ENCODE peak calls at places on chromosomes 5 and 9, in four cellular contexts. F, H, Q and E are unnamed samples. For H3K4me1, the result is how much of the 10 kb centered on the place peaks cover.

GRCh38 chr5:154302181-154302580 is 111.6 kb downstream of the GALNT10 start:
- DNase-seq in F (peak), H (peak), Q (no peak), E (peak)

GRCh38 chr9:16825971-16826370 is 44.5 kb downstream of the BNC2 start:
- DNase-seq in F (no peak), H (no peak), Q (no peak), E (no peak)

GRCh38 chr9:83322438-83322837 is 215.8 kb downstream of the FRMD3 start:
- DNase-seq in F (no peak), H (no peak), Q (no peak), E (no peak)

GRCh38 chr5:128472032-128472431 is 66.0 kb downstream of the FBN2 start:
- DNase-seq in F (no peak), H (no peak), Q (no peak), E (no peak)

GRCh38 chr5:111781200-111781599 is 24.2 kb upstream of the NREP start:
- DNase-seq in F (no peak), H (peak), Q (peak), E (peak)

GRCh38 chr5:932151-932627 is 39.5 kb downstream of the TRIP13 start:
- DNase-seq in F (no peak), H (no peak), Q (no peak), E (no peak)

GRCh38 chr5:170757182-170757601 is 26.3 kb upstream of the GABRP start:
- DNase-seq in F (no peak), H (no peak), Q (no peak), E (no peak)

GRCh38 chr5:158414780-158415179 is 555.8 kb upstream of the CLINT1 start:
- DNase-seq in F (no peak), H (no peak), Q (peak), E (no peak)

GRCh38 chr9:135476981-135477380 is 2.6 kb upstream of the PPP1R26 start:
- DNase-seq in F (no peak), H (peak), Q (peak), E (no peak)

GRCh38 chr5:1103505-1104326 is 8.1 kb downstream of the SLC12A7 start:
- DNase-seq in F (no peak), H (peak), Q (no peak), E (peak)

GRCh38 chr5:123429993-123430392 is 6.8 kb upstream of the CEP120 start:
- DNase-seq in F (no peak), H (no peak), Q (peak), E (no peak)

GRCh38 chr9:76049341-76049740 is 158.9 kb downstream of the PCSK5 start:
- DNase-seq in F (no peak), H (no peak), Q (no peak), E (no peak)

GRCh38 chr5:56757077-56757476 is 58.3 kb upstream of the MAP3K1 start:
- DNase-seq in F (no peak), H (no peak), Q (peak), E (no peak)

GRCh38 chr5:41286165-41286564 is 72.8 kb upstream of the C6 start:
- DNase-seq in F (no peak), H (no peak), Q (no peak), E (no peak)

GRCh38 chr5:66617223-66617861 is 21.1 kb downstream of the MAST4 start:
- DNase-seq in F (no peak), H (no peak), Q (no peak), E (no peak)

GRCh38 chr5:127442085-127442484 is 75.4 kb upstream of the PRRC1 start:
- DNase-seq in F (no peak), H (no peak), Q (peak), E (no peak)

GRCh38 chr5:61701877-61702602 is 370.0 kb downstream of the ZSWIM6 start:
- DNase-seq in F (peak), H (no peak), Q (no peak), E (no peak)

GRCh38 chr9:126670270-126670669 is 56.5 kb downstream of the LMX1B start:
- DNase-seq in F (no peak), H (no peak), Q (no peak), E (no peak)

GRCh38 chr5:168295574-168296201 is 4.2 kb downstream of the WWC1 start:
- DNase-seq in F (no peak), H (peak), Q (peak), E (no peak)

GRCh38 chr5:178547753-178548415 is 42.3 kb downstream of the COL23A1 start:
- DNase-seq in F (no peak), H (no peak), Q (no peak), E (no peak)

GRCh38 chr9:99356512-99356971 is 134.5 kb downstream of the SEC61B start:
- DNase-seq in F (no peak), H (peak), Q (no peak), E (peak)

GRCh38 chr5:135426102-135427082 is 20.8 kb downstream of the DCANP1 start:
- DNase-seq in F (no peak), H (no peak), Q (peak), E (no peak)

GRCh38 chr9:105455836-105456475 is 8.1 kb downstream of the FSD1L start:
- DNase-seq in F (no peak), H (no peak), Q (no peak), E (no peak)

GRCh38 chr5:132022737-132023136 is 11.3 kb upstream of the ACSL6 start:
- DNase-seq in F (peak), H (no peak), Q (peak), E (no peak)

DNA sequence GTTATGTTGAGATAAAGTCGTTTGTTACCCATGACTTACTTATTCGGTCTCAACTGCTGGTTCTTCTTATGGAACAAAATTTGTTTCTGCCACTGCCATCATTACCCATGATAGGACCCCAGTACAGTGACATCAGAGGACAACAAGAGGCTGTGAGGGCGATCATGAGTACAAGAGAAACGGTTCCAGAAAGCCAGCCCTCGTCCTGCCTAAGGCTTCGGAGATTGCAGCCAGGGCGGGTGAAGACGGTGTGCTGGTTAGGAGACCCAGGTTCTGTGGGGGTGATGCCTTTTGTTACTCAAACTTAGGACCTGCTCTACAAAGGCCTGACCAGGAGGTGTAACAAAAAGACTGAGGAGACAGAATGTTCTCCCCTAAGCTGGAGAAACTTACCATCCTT is 10.9 kb downstream of the FYB1 start:
- DNase-seq in F (no peak), H (no peak), Q (no peak), E (no peak)
- H3K4me1 ChIP-seq in F (under half), H (under half), Q (under half), E (under half)

GRCh38 chr9:110356639-110357038 is 19.0 kb upstream of the TXNDC8 start:
- DNase-seq in F (no peak), H (no peak), Q (no peak), E (no peak)

DNA sequence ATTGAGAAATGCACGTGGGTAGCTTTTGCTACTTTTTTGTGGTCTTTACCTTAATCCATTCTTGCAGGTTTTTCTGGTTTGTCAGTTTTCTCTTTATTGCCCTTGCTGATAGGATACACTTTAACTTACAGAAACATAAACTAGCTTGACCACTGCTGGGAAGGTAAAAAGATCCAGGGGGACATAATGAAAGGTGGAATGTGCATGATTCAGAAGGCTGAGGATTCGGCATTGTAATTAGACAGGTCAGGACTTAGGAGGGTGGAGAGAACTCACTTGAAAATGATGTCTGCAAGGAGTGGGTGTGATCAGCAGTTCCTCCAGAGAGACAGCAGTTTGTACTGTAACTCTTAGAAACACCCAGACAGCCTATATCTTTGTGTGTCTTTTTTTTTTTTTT is 19.8 kb upstream of the TXNDC8 start:
- DNase-seq in F (no peak), H (no peak), Q (peak), E (no peak)
- H3K27ac ChIP-seq in F (no peak), H (no peak), Q (no peak), E (no peak)

GRCh38 chr5:55445817-55446216 is 88.9 kb downstream of the PLPP1 start:
- DNase-seq in F (no peak), H (no peak), Q (no peak), E (no peak)
- H3K4me1 ChIP-seq in F (half or more), H (under half), Q (under half), E (under half)

DNA sequence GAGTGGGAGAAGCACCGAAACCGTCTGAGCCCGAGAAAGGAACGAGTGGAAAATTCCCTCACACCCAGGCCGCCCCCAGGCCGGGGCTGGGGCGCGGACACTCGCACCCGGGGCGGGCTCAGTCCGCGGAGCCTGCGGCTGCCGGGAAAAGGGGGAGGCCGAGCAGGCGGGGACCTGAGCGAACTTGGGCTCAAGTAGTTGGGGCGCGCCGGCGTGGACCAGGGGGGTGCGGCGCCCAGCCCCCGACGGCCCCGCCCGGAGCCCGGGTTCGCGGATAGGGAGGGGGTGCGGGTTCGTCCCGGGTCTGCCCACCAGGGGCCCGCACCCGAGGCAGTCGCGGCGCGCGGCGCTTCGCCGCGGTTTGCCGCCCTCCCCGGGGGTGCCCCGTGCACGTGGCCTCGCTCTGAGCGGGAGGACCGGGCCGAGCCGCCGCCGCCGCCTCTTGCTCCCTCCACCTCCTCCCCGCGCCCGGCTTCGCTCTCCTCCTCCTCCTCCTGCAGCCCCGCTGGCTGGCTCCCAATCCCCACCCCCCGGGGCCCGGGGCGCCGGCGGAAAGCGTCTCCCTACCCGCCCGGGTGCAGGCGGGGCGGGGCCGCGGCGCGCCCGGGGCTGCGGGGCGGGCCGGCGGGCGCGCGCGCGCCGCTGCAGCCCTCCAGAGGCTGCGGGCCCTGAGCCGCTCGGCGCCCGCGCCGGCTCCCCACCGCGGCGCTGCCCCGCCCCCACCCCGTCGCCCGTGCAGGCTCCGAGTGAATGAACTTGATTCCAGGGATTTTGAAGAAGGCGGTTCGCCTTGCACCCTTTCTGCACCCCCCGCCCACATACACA is 1.2 kb upstream of the NFIB start:
- DNase-seq in F (peak), H (peak), Q (peak), E (peak)
- H3K27ac ChIP-seq in F (peak), H (peak), Q (peak), E (peak)

DNA sequence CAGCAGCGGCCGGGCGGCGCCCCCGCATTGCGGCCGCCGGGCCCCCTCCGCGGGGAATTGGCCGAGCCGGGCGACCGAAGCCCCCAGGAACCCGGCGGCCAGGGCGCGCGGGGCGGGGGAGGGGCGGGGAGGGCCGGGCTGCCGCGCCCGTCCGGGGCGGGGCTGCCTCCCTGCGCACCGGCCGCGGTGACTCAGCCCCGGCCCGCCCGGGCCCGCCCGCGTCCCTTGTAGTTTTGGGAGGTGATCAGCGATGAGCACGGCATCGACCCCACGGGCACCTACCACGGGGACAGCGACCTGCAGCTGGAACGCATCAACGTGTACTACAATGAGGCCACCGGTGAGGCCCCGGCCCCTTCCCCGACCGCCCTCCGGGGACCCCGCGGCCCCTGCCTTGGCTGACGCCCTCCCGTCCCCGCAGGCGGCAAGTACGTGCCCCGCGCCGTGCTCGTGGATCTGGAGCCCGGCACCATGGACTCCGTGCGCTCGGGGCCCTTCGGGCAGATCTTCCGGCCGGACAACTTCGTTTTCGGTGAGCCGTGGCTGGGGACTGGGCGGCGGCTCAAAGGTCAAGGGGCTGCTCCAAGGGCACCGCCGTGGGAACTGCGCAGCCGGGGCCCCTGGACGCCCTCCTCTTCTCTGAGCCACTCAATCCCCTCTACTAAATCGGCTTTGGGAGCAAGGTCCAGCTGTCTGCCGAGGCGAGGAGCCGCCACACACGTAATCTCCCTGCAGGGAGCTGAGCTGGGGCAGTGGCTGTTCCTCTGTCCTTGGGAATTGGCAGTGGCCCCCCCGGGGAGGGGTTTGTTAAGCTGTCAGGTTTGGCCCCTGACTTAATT is 622 bp downstream of the TUBB4B start:
- DNase-seq in F (no peak), H (peak), Q (peak), E (peak)
- H3K4me1 ChIP-seq in F (half or more), H (half or more), Q (under half), E (under half)

GRCh38 chr9:86792136-86792535 is 155.2 kb downstream of the GAS1 start:
- DNase-seq in F (no peak), H (no peak), Q (peak), E (no peak)

GRCh38 chr9:86794356-86795046 is 152.8 kb downstream of the GAS1 start:
- DNase-seq in F (peak), H (no peak), Q (no peak), E (peak)

GRCh38 chr9:86795861-86796497 is 151.3 kb downstream of the GAS1 start:
- DNase-seq in F (peak), H (no peak), Q (no peak), E (peak)

GRCh38 chr9:86796671-86797070 is 150.6 kb downstream of the GAS1 start:
- DNase-seq in F (peak), H (no peak), Q (no peak), E (no peak)

GRCh38 chr9:86795047-86795437 is 152.3 kb downstream of the GAS1 start:
- DNase-seq in F (peak), H (peak), Q (no peak), E (no peak)
- H3K27ac ChIP-seq in F (peak), H (peak), Q (no peak), E (peak)

GRCh38 chr9:30103647-30104394 is 2280.6 kb upstream of the ACO1 start:
- DNase-seq in F (no peak), H (no peak), Q (no peak), E (no peak)
- H3K4me1 ChIP-seq in F (under half), H (under half), Q (under half), E (under half)

GRCh38 chr9:110255064-110255416 is 1.3 kb downstream of the TXN start:
- DNase-seq in F (no peak), H (peak), Q (no peak), E (no peak)
- H3K27ac ChIP-seq in F (peak), H (peak), Q (peak), E (no peak)